ENCODE peak calls at places on chromosomes 16 and 17, in eight cellular contexts. A is dermis blood vessel endothelial cell; L is HT-29; H is stimulated activated CD8-positive, alpha-beta memory T cell treated with anti-CD3 and anti-CD28 coated beads, Interleukin-15, amount 100 ng/mL, for 24 hours; S is NAMALWA; U is amniotic stem cell; I is H54; D is HFFc6. Q is an unnamed sample.
A peak's percentile ranks its signal among the peaks of the same experiment; 100 is the strongest.

GRCh38 chr16:4051591-4051990 is 64.7 kb downstream of the ADCY9 start:
- DNase-seq in D (peak; percentile 2), U (no peak), I (no peak), S (no peak), L (no peak), H (no peak), A (no peak), Q (no peak)

GRCh38 chr17:68205251-68205807 is 42.5 kb upstream of the AMZ2 start:
- DNase-seq in D (peak; percentile 70), U (peak; percentile 80), L (peak; percentile 88), A (peak; percentile 94), I (peak; percentile 96), S (peak; percentile 94), H (peak; percentile 85), Q (peak; percentile 82)

GRCh38 chr17:56833812-56834379 is at the start of the genes C17orf67 and DGKE:
- DNase-seq in A (peak; percentile 98), H (peak; percentile 96), L (peak; percentile 96), D (peak; percentile 94), S (peak; percentile 95), U (peak; percentile 85), I (peak; percentile 96), Q (peak; percentile 62)

GRCh38 chr16:11683140-11683539 is 14.9 kb downstream of the SNN start:
- DNase-seq in L (no peak), D (no peak), S (no peak), H (no peak), I (no peak), U (no peak), A (no peak), Q (no peak)

GRCh38 chr16:30394603-30395154 is 541 bp upstream of the ZNF48 start:
- DNase-seq in H (no peak), L (no peak), U (no peak), D (no peak), S (no peak), I (no peak), A (peak; percentile 48), Q (no peak)

GRCh38 chr16:58041628-58041955 is 16.0 kb downstream of the MMP15 start:
- DNase-seq in U (no peak), A (no peak), S (no peak), D (no peak), I (no peak), L (no peak), H (no peak), Q (no peak)

GRCh38 chr17:33521784-33522183 is 228.7 kb upstream of the ASIC2 start:
- DNase-seq in L (peak; percentile 27), D (no peak), I (no peak), A (no peak), S (no peak), U (no peak), H (no peak), Q (no peak)

GRCh38 chr17:69722518-69722917 is 308.0 kb downstream of the MAP2K6 start:
- DNase-seq in S (no peak), A (no peak), I (no peak), U (no peak), L (no peak), D (no peak), H (no peak), Q (no peak)

GRCh38 chr17:38600416-38600815 is 5.3 kb downstream of the SRCIN1 start:
- DNase-seq in U (no peak), I (no peak), L (no peak), S (no peak), H (no peak), D (no peak), A (no peak), Q (no peak)

GRCh38 chr16:11627822-11628457 is 40.3 kb upstream of the SNN start:
- DNase-seq in L (peak; percentile 14), S (no peak), H (no peak), D (peak; percentile 69), U (no peak), A (no peak), I (no peak), Q (no peak)

GRCh38 chr17:36686123-36686669 is 84.8 kb downstream of the MRM1 start:
- DNase-seq in U (no peak), H (no peak), A (no peak), D (peak; percentile 30), S (no peak), I (no peak), L (no peak), Q (no peak)

Q was measured in NCI-H1048.